ENCODE peak calls at places on chromosomes 12 and 14, in five cellular contexts. H is stimulated activated CD4-positive, alpha-beta T cell treated with anti-CD3 and anti-CD28 coated beads, Interleukin-15, amount 100 ng/mL, for 24 hours; E is bronchial epithelial cell; V is NCI-H748 treated with DMSO at 0.1 percent for 48 hours; G is CD4-positive, alpha-beta memory T cell. Y is an unnamed sample.

GRCh38 chr14:103140316-103141109 is 17.3 kb downstream of the TNFAIP2 start:
- DNase-seq in V (peak; percentile 73), G (no peak), E (no peak), H (no peak), Y (no peak)

GRCh38 chr12:52645120-52645761 is 6.8 kb downstream of the KRT2 start:
- DNase-seq in V (no peak), E (peak; percentile 18), G (peak; percentile 74), H (peak; percentile 11), Y (no peak)

GRCh38 chr12:124917135-124917840 is 2.8 kb upstream of the UBC start:
- DNase-seq in G (peak; percentile 94), E (peak; percentile 99), H (peak; percentile 95), V (no peak), Y (peak; percentile 100)

GRCh38 chr12:42204819-42205218 is 33.2 kb downstream of the YAF2 start:
- DNase-seq in H (no peak), E (no peak), V (no peak), G (no peak), Y (no peak)

GRCh38 chr14:99612737-99613330 is 8.8 kb upstream of the CCDC85C start:
- DNase-seq in H (no peak), E (peak; percentile 89), G (no peak), V (no peak), Y (no peak)

GRCh38 chr12:42124764-42125371 is 19.8 kb downstream of the GXYLT1 start:
- DNase-seq in G (no peak), V (no peak), H (no peak), E (no peak), Y (no peak)

GRCh38 chr14:65359503-65359902 is 53.0 kb upstream of the FUT8 start:
- DNase-seq in V (no peak), H (no peak), G (no peak), E (peak; percentile 66), Y (peak; percentile 82)

GRCh38 chr12:481422-481821 is 21.7 kb downstream of the B4GALNT3 start:
- DNase-seq in H (no peak), E (no peak), V (no peak), G (no peak), Y (no peak)

GRCh38 chr12:76312314-76312713 is 35.9 kb downstream of the BBS10 start:
- DNase-seq in E (no peak), H (no peak), G (no peak), V (no peak), Y (no peak)

GRCh38 chr14:92647499-92648279 is 100.7 kb downstream of the LGMN start:
- DNase-seq in V (no peak), G (no peak), H (no peak), E (no peak), Y (peak; percentile 25)

GRCh38 chr12:24378548-24379011 is 429.1 kb upstream of the SOX5 start:
- DNase-seq in H (no peak), V (peak; percentile 28), G (no peak), E (no peak), Y (no peak)

GRCh38 chr14:68423686-68424085 is 369.2 kb downstream of the ZFP36L1 start:
- DNase-seq in E (no peak), H (no peak), V (no peak), G (no peak), Y (no peak)